ENCODE peak calls at places on chromosomes 16 and 17, in seven cellular contexts. F is heart left ventricle, C is adrenal gland, L is cardiac muscle cell, Z is body of pancreas, Y is tibial artery, D is right cardiac atrium. N is an unnamed sample.

GRCh38 chr16:982152-983043 is 828 bp downstream of the SOX8 start:
- DNase-seq in L (peak; percentile 59), Z (no peak), D (peak; percentile 52), F (no peak), C (no peak), Y (no peak), N (no peak)

GRCh38 chr16:27242868-27243590 is 25.5 kb downstream of the NSMCE1 start:
- DNase-seq in Z (no peak), F (no peak), L (peak; percentile 61), Y (peak; percentile 82), D (peak; percentile 72), C (peak; percentile 74), N (no peak)

GRCh38 chr16:88759976-88760350 is 25.1 kb downstream of the PIEZO1 start:
- DNase-seq in Y (no peak), D (no peak), F (no peak), L (no peak), Z (no peak), C (no peak), N (no peak)

GRCh38 chr16:20175358-20175757 is 101.7 kb upstream of the GPR139 start:
- DNase-seq in L (no peak), D (no peak), F (no peak), Y (no peak), Z (no peak), C (no peak), N (no peak)

GRCh38 chr17:8696456-8696855 is 48.2 kb downstream of the CCDC42 start:
- DNase-seq in Z (no peak), C (no peak), Y (peak; percentile 62), L (no peak), F (no peak), D (no peak), N (no peak)

GRCh38 chr17:57368637-57369336 is 112.5 kb downstream of the MSI2 start:
- DNase-seq in Z (no peak), Y (no peak), C (no peak), D (no peak), F (no peak), L (no peak), N (no peak)

GRCh38 chr16:69865701-69866100 is 85.4 kb upstream of the CLEC18A start:
- DNase-seq in Y (no peak), F (no peak), C (no peak), L (peak; percentile 65), D (no peak), Z (no peak), N (no peak)

GRCh38 chr16:27859020-27859419 is 204.5 kb downstream of the GSG1L start:
- DNase-seq in D (no peak), Z (no peak), L (no peak), C (no peak), F (no peak), Y (no peak), N (no peak)

GRCh38 chr16:30700971-30701370 is 2.0 kb downstream of the SRCAP start:
- DNase-seq in Z (no peak), D (no peak), F (no peak), L (no peak), Y (no peak), C (no peak), N (no peak)

GRCh38 chr17:47700471-47701449 is 6.8 kb downstream of the TBKBP1 start:
- DNase-seq in Y (no peak), L (no peak), F (no peak), D (no peak), C (no peak), Z (peak; percentile 5), N (peak; percentile 41)

GRCh38 chr16:88703486-88704309 is 2.5 kb downstream of the RNF166 start:
- DNase-seq in Y (no peak), F (peak; percentile 61), C (peak; percentile 72), L (no peak), Z (no peak), D (peak; percentile 87), N (peak; percentile 86)

GRCh38 chr16:60608971-60609370 is 1427.3 kb downstream of the CDH8 start:
- DNase-seq in L (no peak), Y (no peak), D (no peak), C (no peak), F (no peak), Z (no peak), N (no peak)

GRCh38 chr16:55499951-55500350 is 8.9 kb upstream of the LPCAT2 start:
- DNase-seq in Z (no peak), L (peak; percentile 32), D (no peak), C (no peak), F (no peak), Y (no peak), N (no peak)

GRCh38 chr16:3001316-3001715 is 11.4 kb upstream of the CLDN9 start:
- DNase-seq in D (no peak), Z (no peak), Y (no peak), F (no peak), C (no peak), L (no peak), N (no peak)

DNA sequence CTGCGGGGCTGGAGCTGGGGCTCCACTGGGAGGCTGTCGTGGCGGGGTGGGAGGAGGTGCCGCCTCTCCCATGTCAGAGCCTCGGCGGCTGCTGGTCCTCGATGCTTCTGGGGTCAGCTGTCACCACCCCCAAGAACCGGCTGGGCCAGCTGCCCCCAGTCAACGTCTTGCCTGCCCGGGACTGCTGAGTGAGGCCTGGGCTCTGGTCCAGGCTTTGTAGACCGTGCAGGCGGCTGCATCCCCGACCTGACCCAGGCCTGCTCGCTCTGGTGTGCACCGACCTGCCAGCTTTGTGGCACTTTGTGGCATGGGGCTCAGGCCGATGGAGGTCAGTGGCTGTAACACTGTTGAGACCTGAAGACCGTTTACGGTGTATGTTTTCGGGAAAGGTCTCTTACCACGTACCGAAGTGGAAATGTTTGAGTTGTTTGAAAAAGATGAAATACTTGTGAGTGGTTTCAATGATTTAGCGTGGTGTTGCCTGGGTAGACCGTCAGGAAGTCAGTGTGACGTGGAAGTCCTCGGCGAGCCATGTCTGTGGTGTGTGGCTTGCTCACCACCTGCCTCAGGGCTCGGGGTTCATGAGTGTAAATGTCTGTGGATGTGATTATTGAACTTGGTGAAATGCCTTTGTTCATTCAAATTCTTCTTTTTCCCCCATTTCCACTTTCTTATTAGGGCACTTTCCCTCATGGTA is 53.2 kb upstream of the ZNF750 start:
- DNase-seq in D (peak; percentile 80), F (no peak), C (no peak), L (peak; percentile 21), Z (peak; percentile 53), Y (no peak), N (peak; percentile 88)
- H3K27ac ChIP-seq in D (no peak overlapping the region), F (no peak overlapping the region), C (no peak overlapping the region), L (no peak overlapping the region), Z (peak overlapping the region; percentile 25), Y (no peak overlapping the region), N (no peak overlapping the region)

GRCh38 chr17:7043195-7043543 is 723 bp downstream of the SLC16A11 start:
- DNase-seq in Y (no peak), Z (peak; percentile 31), D (no peak), F (no peak), C (no peak), L (no peak), N (no peak)

GRCh38 chr17:7043544-7044268 is at the start of gene SLC16A11:
- DNase-seq in Y (no peak), Z (peak; percentile 59), C (no peak), L (no peak), D (peak; percentile 81), F (peak; percentile 53), N (peak; percentile 61)

GRCh38 chr17:7041607-7042506 is 2.0 kb downstream of the SLC16A11 start:
- DNase-seq in C (no peak), Y (no peak), L (no peak), F (no peak), D (no peak), Z (no peak), N (peak; percentile 60)

GRCh38 chr17:7045492-7046126 is 1.7 kb upstream of the SLC16A11 start:
- DNase-seq in L (peak; percentile 67), D (no peak), Z (peak; percentile 67), C (no peak), F (no peak), Y (no peak), N (peak; percentile 63)

DNA sequence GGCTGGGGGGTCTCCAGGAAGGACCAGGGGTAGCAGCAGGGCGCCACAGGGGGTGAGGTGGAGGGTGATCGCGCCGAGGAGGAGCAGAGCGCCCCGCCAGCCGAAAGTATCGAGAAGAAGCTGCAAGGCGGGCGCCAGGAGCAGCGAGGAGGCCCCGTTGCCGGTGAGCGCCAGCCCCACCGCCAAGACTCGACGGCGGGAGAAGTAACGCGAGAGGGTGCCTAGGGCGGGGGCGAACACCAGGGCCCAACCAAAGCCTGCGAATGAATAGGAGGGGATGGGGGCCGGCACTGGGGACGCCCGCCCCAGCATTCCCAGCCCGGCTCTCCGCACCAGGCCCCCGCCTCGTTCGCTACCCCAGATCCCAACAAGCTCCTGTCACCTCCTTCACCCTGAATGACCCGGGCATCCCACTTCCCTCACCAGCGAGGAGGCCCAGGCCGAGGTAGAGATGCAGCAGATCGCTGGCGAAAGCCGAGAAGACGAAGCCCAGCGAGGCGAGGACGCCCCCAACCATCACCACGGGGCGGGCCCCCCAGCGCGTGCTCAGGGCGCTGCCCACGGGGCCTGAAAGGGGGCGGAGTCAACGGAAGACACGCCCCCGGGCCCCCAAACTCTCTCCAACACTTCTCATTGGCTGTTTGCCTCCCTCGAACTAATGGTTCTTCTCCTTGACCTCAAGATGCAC is 1.2 kb downstream of the SLC16A11 start:
- DNase-seq in F (no peak), C (no peak), D (peak; percentile 67), L (no peak), Y (no peak), Z (no peak), N (peak; percentile 53)
- H3K4me1 ChIP-seq in F (peaks cover 41% of the 10 kb centered on the region), C (peaks cover 34% of the 10 kb centered on the region), D (peaks cover 5% of the 10 kb centered on the region), L (peaks cover 11% of the 10 kb centered on the region), Y (no peaks in the 10 kb centered on the region), Z (peaks cover 53% of the 10 kb centered on the region), N (peaks cover 25% of the 10 kb centered on the region)

GRCh38 chr17:64164592-64165285 is 34.8 kb upstream of the ERN1 start:
- DNase-seq in F (no peak), Y (no peak), C (peak; percentile 29), Z (peak; percentile 47), L (no peak), D (no peak), N (no peak)

GRCh38 chr17:64163468-64163867 is 33.5 kb upstream of the ERN1 start:
- DNase-seq in D (no peak), F (no peak), Z (no peak), Y (no peak), L (no peak), C (no peak), N (no peak)

GRCh38 chr17:64161380-64161779 is 31.4 kb upstream of the ERN1 start:
- DNase-seq in F (no peak), Y (no peak), C (no peak), Z (no peak), D (no peak), L (no peak), N (no peak)

GRCh38 chr17:64160378-64160777 is 30.4 kb upstream of the ERN1 start:
- DNase-seq in Y (no peak), D (no peak), L (no peak), C (peak; percentile 33), F (no peak), Z (no peak), N (no peak)

DNA sequence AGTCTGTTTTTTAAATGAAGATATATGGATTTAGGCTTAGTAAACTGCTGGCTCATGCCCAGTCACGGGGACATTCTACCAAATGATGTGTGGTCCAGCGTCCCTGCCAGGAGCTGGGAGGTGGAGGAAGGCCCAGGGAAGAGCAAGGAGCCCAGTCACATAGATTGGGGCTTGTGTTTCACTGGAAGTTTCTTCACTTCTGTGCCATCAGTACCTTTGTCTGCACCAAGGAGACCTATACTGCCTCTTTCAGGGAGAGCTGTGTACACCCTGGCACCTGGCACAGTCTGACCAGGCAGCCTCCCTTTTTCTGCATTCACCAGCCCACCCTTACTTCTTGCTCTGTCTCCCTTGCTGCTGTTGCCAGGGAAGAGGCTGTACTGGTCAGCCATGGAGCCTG is 32.6 kb upstream of the ERN1 start:
- DNase-seq in Z (no peak), D (no peak), L (no peak), C (peak; percentile 42), F (no peak), Y (no peak), N (no peak)
- H3K27ac ChIP-seq in Z (peak overlapping the region; percentile 84), D (no peak overlapping the region), L (no peak overlapping the region), C (no peak overlapping the region), F (no peak overlapping the region), Y (no peak overlapping the region), N (no peak overlapping the region)

GRCh38 chr17:2374549-2375285 is 26.1 kb downstream of the MNT start:
- DNase-seq in C (no peak), Y (no peak), Z (no peak), F (no peak), L (no peak), D (no peak), N (no peak)
- H3K4me1 ChIP-seq in C (no peaks in the 10 kb centered on the region), Y (no peaks in the 10 kb centered on the region), Z (no peaks in the 10 kb centered on the region), F (peaks cover 2% of the 10 kb centered on the region), L (no peaks in the 10 kb centered on the region), D (no peaks in the 10 kb centered on the region), N (no peaks in the 10 kb centered on the region)